ENCODE peak calls at places on chromosomes 1 and 21, in five cellular contexts. P, I, M, O and F are unnamed samples.

GRCh38 chr1:116270316-116271057 is 102.6 kb upstream of the ATP1A1 start:
- DNase-seq in I (no peak), M (no peak), P (no peak), O (no peak), F (no peak)

GRCh38 chr1:17119076-17119743 is at the start of gene PADI2:
- DNase-seq in O (peak), M (peak), I (peak), P (peak), F (peak)

GRCh38 chr21:39159342-39160063 is 23.7 kb downstream of the PSMG1 start:
- DNase-seq in P (no peak), M (no peak), O (no peak), I (no peak), F (no peak)

GRCh38 chr1:228798047-228798446 is 62.8 kb downstream of the RHOU start:
- DNase-seq in O (no peak), P (no peak), I (no peak), M (no peak), F (no peak)

GRCh38 chr1:220330265-220330664 is 58.0 kb upstream of the RAB3GAP2 start:
- DNase-seq in M (no peak), P (no peak), I (no peak), O (no peak), F (peak)

GRCh38 chr1:1043921-1044320 is 24.0 kb downstream of the AGRN start:
- DNase-seq in P (no peak), M (no peak), O (no peak), I (no peak), F (no peak)

GRCh38 chr1:229380514-229381160 is 37.8 kb upstream of the CCSAP start:
- DNase-seq in O (no peak), M (no peak), I (no peak), P (no peak), F (no peak)

GRCh38 chr1:113670650-113671049 is 88.6 kb downstream of the PHTF1 start:
- DNase-seq in P (no peak), M (no peak), I (no peak), O (no peak), F (no peak)

GRCh38 chr1:25958475-25958874 is 39.4 kb downstream of the PAFAH2 start:
- DNase-seq in P (no peak), M (no peak), I (no peak), O (no peak), F (no peak)

GRCh38 chr1:8702121-8702520 is 115.3 kb downstream of the RERE start:
- DNase-seq in O (peak), P (no peak), M (peak), I (no peak), F (peak)

GRCh38 chr1:113958691-113959090 is 20.6 kb upstream of the OLFML3 start:
- DNase-seq in I (no peak), O (no peak), P (no peak), M (no peak), F (no peak)

DNA sequence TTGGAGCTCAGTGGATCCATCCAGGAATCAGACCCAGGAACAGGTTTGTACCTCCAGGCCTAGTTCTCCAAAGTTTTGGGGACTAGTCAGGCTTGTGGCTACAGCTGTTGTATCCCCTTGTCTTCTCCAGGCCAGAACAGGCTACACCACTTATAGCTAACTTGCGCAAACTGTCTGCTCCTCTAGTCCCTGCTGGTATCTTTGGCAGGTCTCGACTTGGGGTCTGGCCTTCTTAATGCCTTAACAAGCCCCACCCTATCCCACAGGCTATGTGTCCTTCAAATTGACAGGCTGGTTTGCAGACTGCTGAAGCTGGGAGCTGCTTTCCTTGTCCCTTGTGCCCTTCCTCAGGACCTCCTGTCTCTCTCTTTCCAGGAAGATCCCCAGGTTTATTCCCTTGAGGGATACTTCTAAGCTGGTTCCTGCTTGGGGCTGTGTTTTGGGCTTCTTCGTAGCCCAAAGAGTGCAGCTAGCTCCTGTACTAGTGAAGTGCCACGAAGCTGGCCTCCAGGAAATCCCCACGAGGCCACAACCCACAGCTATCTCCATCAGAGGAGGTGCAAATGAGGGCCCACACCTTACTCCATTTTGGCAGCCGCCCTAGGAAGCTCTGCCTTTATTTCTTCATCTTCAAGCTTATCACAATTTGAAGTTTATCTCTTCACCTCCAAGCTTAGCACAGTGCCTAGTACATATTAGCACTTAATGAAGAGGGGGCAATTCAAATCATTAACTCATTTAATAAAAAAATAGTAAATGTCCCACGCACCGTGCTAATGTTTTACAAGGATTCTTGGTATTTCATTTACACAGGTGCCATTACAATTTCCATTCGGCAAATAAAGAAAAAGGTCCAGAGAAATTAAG is 683 bp upstream of the DMAP1 start:
- DNase-seq in O (no peak), I (no peak), P (no peak), M (no peak), F (no peak)
- H3K27ac ChIP-seq in O (peak), I (no peak), P (no peak), M (peak), F (no peak)

GRCh38 chr1:205241366-205242030 is 13.8 kb downstream of the TMCC2 start:
- DNase-seq in P (no peak), M (no peak), I (no peak), O (no peak), F (no peak)

GRCh38 chr1:205240118-205240517 is 12.4 kb downstream of the TMCC2 start:
- DNase-seq in M (peak), O (no peak), P (no peak), I (no peak), F (no peak)

GRCh38 chr1:205240569-205240968 is 12.8 kb downstream of the TMCC2 start:
- DNase-seq in M (no peak), I (no peak), P (no peak), O (no peak), F (no peak)

GRCh38 chr1:205237526-205238484 is 10.1 kb downstream of the TMCC2 start:
- DNase-seq in O (no peak), I (no peak), P (peak), M (peak), F (no peak)

GRCh38 chr1:205239078-205239477 is 11.3 kb downstream of the TMCC2 start:
- DNase-seq in P (no peak), O (no peak), I (no peak), M (peak), F (no peak)
- H3K27ac ChIP-seq in P (no peak), O (no peak), I (no peak), M (no peak), F (no peak)

GRCh38 chr1:2248854-2249558 is 20.9 kb downstream of the SKI start:
- DNase-seq in P (no peak), M (no peak), I (no peak), O (peak), F (no peak)
- H3K27ac ChIP-seq in P (no peak), M (peak), I (no peak), O (peak), F (peak)

GRCh38 chr1:214107322-214108096 is 119.7 kb downstream of the PROX1 start:
- DNase-seq in M (peak), P (no peak), O (no peak), I (no peak), F (no peak)
- H3K27ac ChIP-seq in M (no peak), P (no peak), O (no peak), I (no peak), F (no peak)